ENCODE peak calls at places on chromosomes 6 and 20, in four cellular contexts. X is MM.1S, D is IMR-90, O is right lobe of liver. B is an unnamed sample.

GRCh38 chr6:105954148-105954547 is 132.0 kb upstream of the PRDM1 start:
- DNase-seq in X (no peak), D (no peak), O (no peak), B (no peak)

GRCh38 chr6:126804255-126805064 is 314.0 kb upstream of the RSPO3 start:
- DNase-seq in X (peak; percentile 55), D (peak; percentile 55), O (peak; percentile 45), B (no peak)

GRCh38 chr6:134029495-134030455 is 22.6 kb downstream of the SLC2A12 start:
- DNase-seq in X (no peak), D (peak; percentile 78), O (no peak), B (no peak)

GRCh38 chr6:122322824-122323223 is 76.6 kb upstream of the HSF2 start:
- DNase-seq in X (no peak), D (peak; percentile 3), O (no peak), B (no peak)

GRCh38 chr20:50911030-50911429 is 20.2 kb downstream of the ADNP start:
- DNase-seq in X (no peak), D (peak; percentile 85), O (no peak), B (no peak)

GRCh38 chr6:13480631-13481501 is 6.5 kb downstream of the GFOD1 start:
- DNase-seq in X (no peak), D (no peak), O (peak; percentile 68), B (no peak)

GRCh38 chr6:109512271-109512817 is 29.3 kb upstream of the ZBTB24 start:
- DNase-seq in X (no peak), D (no peak), O (no peak), B (no peak)

GRCh38 chr6:169863149-169863525 is 111.7 kb downstream of the ERMARD start:
- DNase-seq in X (no peak), D (no peak), O (no peak), B (no peak)

GRCh38 chr20:9032758-9033157 is 36.1 kb upstream of the PLCB4 start:
- DNase-seq in X (no peak), D (peak; percentile 62), O (no peak), B (no peak)

GRCh38 chr20:36362978-36363713 is 57.0 kb downstream of the DLGAP4 start:
- DNase-seq in X (no peak), D (no peak), O (no peak), B (no peak)

GRCh38 chr20:49768204-49769124 is 44.2 kb upstream of the SLC9A8 start:
- DNase-seq in X (peak; percentile 75), D (peak; percentile 70), O (peak; percentile 91), B (peak; percentile 43)

GRCh38 chr6:24951831-24952299 is 16.1 kb upstream of the RIPOR2 start:
- DNase-seq in X (no peak), D (no peak), O (no peak), B (no peak)

GRCh38 chr20:29742699-29743100 is 1514.8 kb upstream of the DEFB115 start:
- DNase-seq in X (no peak), D (no peak), O (no peak), B (no peak)

GRCh38 chr6:27096834-27097511 is 150.5 kb upstream of the PRSS16 start:
- DNase-seq in X (no peak), D (peak; percentile 75), O (no peak), B (peak; percentile 59)

GRCh38 chr6:1890071-1890470 is 280.4 kb downstream of the FOXC1 start:
- DNase-seq in X (no peak), D (no peak), O (no peak), B (no peak)

GRCh38 chr20:16542477-16542876 is 30.8 kb downstream of the KIF16B start:
- DNase-seq in X (peak; percentile 48), D (no peak), O (no peak), B (no peak)

GRCh38 chr20:45138451-45139300 is 14.4 kb upstream of the WFDC12 start:
- DNase-seq in X (peak; percentile 59), D (no peak), O (peak; percentile 72), B (peak; percentile 43)

GRCh38 chr6:68695838-68696237 is 60.8 kb downstream of the ADGRB3 start:
- DNase-seq in X (no peak), D (no peak), O (no peak), B (no peak)
- TF ChIP-seq CTCF in X (no peak), D (no peak), O (no peak), B (no peak)

GRCh38 chr6:124964764-124965105 is 2.5 kb downstream of the RNF217 start:
- DNase-seq in X (no peak), D (no peak), O (no peak), B (no peak)
- H3K27ac ChIP-seq in X (no peak overlapping the region), D (peak overlapping the region; percentile 94), O (peak overlapping the region; percentile 78), B (peak overlapping the region; percentile 87)

GRCh38 chr20:59992531-59992930 is 34.3 kb downstream of the CDH26 start:
- DNase-seq in X (no peak), D (peak; percentile 18), O (no peak), B (no peak)
- TF ChIP-seq CTCF in X (no peak), D (peak; percentile 36), O (no peak), B (no peak)

DNA sequence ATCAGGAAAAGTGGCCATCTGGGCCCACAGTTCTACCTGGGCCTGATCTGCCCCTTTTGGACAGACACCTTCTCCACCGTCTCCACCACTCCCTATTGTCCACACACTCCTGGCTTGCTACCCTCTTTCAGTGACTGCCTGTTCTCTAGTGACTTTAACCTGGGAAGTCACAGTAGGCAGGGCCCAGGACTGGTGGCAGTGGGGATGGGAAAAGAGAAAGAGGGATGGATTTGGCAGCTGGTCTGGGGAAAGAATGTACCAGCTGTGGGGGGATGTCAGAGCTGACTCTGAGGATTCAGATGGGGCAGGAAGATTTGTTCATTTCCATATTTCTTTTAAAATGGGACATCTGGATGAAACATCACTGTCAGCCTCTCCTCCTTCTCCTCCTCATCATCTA is 85.5 kb downstream of the SULF2 start:
- DNase-seq in X (no peak), D (no peak), O (no peak), B (no peak)
- H3K27ac ChIP-seq in X (no peak overlapping the region), D (no peak overlapping the region), O (no peak overlapping the region), B (no peak overlapping the region)

GRCh38 chr20:21090112-21090737 is 15.9 kb downstream of the LINC00237 start:
- DNase-seq in X (no peak), D (no peak), O (no peak), B (no peak)

GRCh38 chr20:21096321-21097043 is 9.7 kb downstream of the LINC00237 start:
- DNase-seq in X (no peak), D (peak; percentile 32), O (no peak), B (no peak)

GRCh38 chr20:21087862-21088540 is 18.2 kb downstream of the LINC00237 start:
- DNase-seq in X (no peak), D (no peak), O (no peak), B (no peak)

GRCh38 chr20:21089421-21089820 is 16.7 kb downstream of the LINC00237 start:
- DNase-seq in X (no peak), D (no peak), O (no peak), B (no peak)

DNA sequence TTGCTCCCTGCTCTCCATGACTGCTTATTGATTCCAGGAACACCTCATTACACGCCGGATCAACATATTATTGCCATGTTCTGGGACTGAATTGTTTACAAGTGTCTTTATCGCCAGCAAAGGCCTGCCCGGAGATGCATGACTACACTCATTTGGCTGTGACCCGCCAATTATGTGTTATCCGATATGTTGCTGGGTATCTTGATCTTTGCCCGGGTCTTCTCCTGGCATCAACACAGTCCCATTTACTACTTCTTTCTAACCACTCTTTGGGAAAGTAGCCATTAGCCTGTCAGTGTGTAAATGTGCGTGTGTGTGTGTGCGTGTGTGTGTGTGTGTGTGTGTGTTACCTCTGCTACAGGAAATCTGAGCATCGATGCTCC is 15.4 kb downstream of the LINC00237 start:
- DNase-seq in X (no peak), D (no peak), O (no peak), B (no peak)
- TF ChIP-seq CTCF in X (no peak), D (no peak), O (no peak), B (no peak)

GRCh38 chr6:161272600-161273355 is 1.1 kb downstream of the AGPAT4 start:
- DNase-seq in X (no peak), D (peak; percentile 59), O (no peak), B (no peak)

GRCh38 chr6:161271343-161272019 is 2.4 kb downstream of the AGPAT4 start:
- DNase-seq in X (no peak), D (no peak), O (no peak), B (no peak)

GRCh38 chr6:161274488-161274858 is 612 bp upstream of the AGPAT4 start:
- DNase-seq in X (no peak), D (no peak), O (no peak), B (no peak)

GRCh38 chr6:161273356-161273751 is 507 bp downstream of the AGPAT4 start:
- DNase-seq in X (no peak), D (peak; percentile 48), O (no peak), B (peak; percentile 57)

DNA sequence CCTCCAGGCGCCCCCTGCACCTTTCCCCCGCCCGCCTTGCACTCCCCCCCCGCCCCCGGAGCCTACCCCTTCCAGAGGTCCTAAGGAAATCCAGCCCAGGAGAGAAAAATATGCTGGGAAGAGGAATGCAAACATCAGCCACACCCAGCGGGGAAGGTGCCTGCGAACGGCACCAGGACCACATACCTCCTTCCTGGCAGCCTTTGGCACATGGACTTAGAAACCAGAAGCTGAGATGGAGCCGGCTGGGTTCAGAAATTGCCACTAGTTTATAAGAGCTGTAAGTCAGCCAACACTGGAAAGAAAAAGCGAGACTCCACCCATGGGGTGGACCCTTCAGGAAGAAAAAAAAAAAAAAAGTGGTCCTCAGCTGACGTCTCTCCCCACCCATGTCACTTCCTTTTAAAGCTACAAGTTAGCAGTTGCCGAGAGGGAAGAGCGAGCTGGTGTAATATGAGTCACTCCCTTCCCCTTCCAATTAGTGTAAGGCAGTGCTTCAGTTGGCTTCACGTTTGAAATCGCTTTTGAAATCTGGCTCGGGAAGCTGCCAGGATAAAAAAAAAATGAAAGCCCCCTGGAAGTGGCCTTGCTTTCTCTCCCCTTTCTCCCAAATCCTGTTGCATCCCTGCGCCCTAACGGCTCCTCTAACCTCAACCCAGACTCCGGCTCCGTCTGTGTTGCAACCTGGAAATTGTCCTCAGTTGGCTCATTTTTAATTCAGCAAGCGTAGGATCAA is at the start of gene AGPAT4:
- DNase-seq in X (peak; percentile 72), D (peak; percentile 98), O (no peak), B (peak; percentile 58)
- H3K27ac ChIP-seq in X (no peak within 1 kb of the TSS), D (peak within 1 kb of the TSS; percentile 70), O (no peak within 1 kb of the TSS), B (peak within 1 kb of the TSS; percentile 39)

GRCh38 chr6:144999127-144999526 is 714.0 kb downstream of the UTRN start:
- DNase-seq in X (no peak), D (peak; percentile 11), O (no peak), B (no peak)
- TF ChIP-seq CTCF in X (no peak), D (no peak), O (no peak), B (no peak)

DNA sequence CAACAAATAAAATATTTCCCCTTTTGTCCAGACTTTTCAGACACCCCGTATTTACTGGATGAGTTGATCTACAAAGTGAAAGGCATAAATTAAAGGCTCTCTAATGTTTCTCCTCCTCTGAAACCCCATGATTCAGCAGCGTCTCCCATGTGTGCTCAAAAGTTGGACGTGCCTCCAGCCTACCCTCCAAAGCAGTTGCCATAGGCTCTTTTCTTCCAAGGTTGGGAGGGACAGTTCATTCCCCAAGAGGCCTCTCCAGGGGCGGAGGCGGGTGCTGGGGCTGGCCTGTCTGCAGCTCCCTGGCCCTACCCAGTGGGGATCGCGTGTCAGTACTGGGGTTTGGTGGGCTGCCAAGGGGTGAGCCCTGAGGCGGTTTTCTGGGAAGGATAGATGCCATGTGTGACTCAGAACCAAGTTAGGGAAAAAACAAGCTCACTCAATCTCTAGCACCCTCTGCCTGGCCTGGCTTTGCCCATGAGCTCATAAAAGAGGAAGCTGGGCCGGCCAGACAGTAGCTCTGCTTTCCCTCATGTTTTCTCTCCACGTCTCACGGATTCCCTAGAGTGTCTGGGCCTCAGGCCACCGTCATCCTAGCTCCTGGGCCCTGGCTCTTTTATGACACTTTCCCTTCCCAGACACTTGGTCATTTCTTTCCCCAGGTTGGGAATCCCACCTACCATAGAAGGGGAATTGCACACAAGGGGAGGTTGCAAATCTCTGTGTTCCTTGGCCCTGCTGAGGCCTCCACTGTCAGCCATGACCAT is 8.0 kb upstream of the IER3 start:
- DNase-seq in X (no peak), D (peak; percentile 100), O (peak; percentile 59), B (peak; percentile 54)
- H3K27ac ChIP-seq in X (no peak overlapping the region), D (peak overlapping the region; percentile 99), O (peak overlapping the region; percentile 15), B (peak overlapping the region; percentile 94)